ENCODE peak calls at places on chromosome X, in ten cellular contexts. T is fibroblast of pulmonary artery, M is cardiac fibroblast, C is skeletal muscle cell, X is lower lobe of right lung, K is AG09309, H is A549, O is ovary, S is epithelial cell of esophagus, L is SK-N-SH. J is an unnamed sample.

GRCh38 chrX:136147320-136147901 is at the start of gene FHL1:
- DNase-seq in T (peak; percentile 21), M (peak; percentile 39), C (no peak), X (peak; percentile 68), K (no peak), H (no peak), O (peak; percentile 76), S (peak; percentile 41), L (peak; percentile 90), J (peak; percentile 69)

GRCh38 chrX:154596290-154596929 is 11.5 kb downstream of the CTAG1A start:
- DNase-seq in T (peak; percentile 31), M (peak; percentile 60), C (no peak), X (no peak), K (peak; percentile 84), H (no peak), O (no peak), S (peak; percentile 87), L (no peak), J (peak; percentile 86)

GRCh38 chrX:153456161-153456560 is 10.3 kb upstream of the TREX2 start:
- DNase-seq in T (no peak), M (no peak), C (no peak), X (no peak), K (no peak), H (no peak), O (no peak), S (no peak), L (no peak), J (no peak)

GRCh38 chrX:11380187-11380586 is 87.0 kb downstream of the AMELX start:
- DNase-seq in T (peak; percentile 38), M (peak; percentile 25), C (no peak), X (no peak), K (no peak), H (no peak), O (no peak), S (peak; percentile 23), L (no peak), J (no peak)

GRCh38 chrX:128754130-128754529 is 701.9 kb upstream of the ACTRT1 start:
- DNase-seq in T (no peak), M (no peak), C (no peak), X (no peak), K (no peak), H (peak; percentile 64), O (no peak), S (no peak), L (no peak), J (no peak)

GRCh38 chrX:144896323-144896722 is 351.0 kb upstream of the SPANXN1 start:
- DNase-seq in T (no peak), M (no peak), C (no peak), X (no peak), K (no peak), H (no peak), O (no peak), S (peak; percentile 0), L (peak; percentile 2), J (no peak)

GRCh38 chrX:24661292-24661691 is 14.1 kb upstream of the PCYT1B start:
- DNase-seq in T (no peak), M (no peak), C (no peak), X (no peak), K (no peak), H (no peak), O (no peak), S (no peak), L (no peak), J (no peak)

GRCh38 chrX:13599491-13599890 is 30.1 kb downstream of the EGFL6 start:
- DNase-seq in T (peak; percentile 16), M (peak; percentile 13), C (no peak), X (no peak), K (no peak), H (no peak), O (no peak), S (peak; percentile 26), L (no peak), J (no peak)

GRCh38 chrX:73922856-73923429 is 359.9 kb downstream of the CHIC1 start:
- DNase-seq in T (peak; percentile 37), M (peak; percentile 20), C (no peak), X (no peak), K (no peak), H (no peak), O (no peak), S (peak; percentile 52), L (no peak), J (no peak)

GRCh38 chrX:2488621-2489285 is 12.0 kb downstream of the DHRSX start:
- DNase-seq in T (no peak), M (no peak), C (no peak), X (no peak), K (no peak), H (no peak), O (no peak), S (no peak), L (no peak), J (peak; percentile 29)

GRCh38 chrX:134545524-134545923 is 85.6 kb downstream of the HPRT1 start:
- DNase-seq in T (no peak), M (no peak), C (no peak), X (no peak), K (no peak), H (no peak), O (no peak), S (no peak), L (no peak), J (peak; percentile 60)

GRCh38 chrX:134544614-134545255 is 84.8 kb downstream of the HPRT1 start:
- DNase-seq in T (no peak), M (no peak), C (no peak), X (no peak), K (no peak), H (no peak), O (peak; percentile 51), S (no peak), L (peak; percentile 49), J (peak; percentile 76)

GRCh38 chrX:134543201-134543797 is 83.3 kb downstream of the HPRT1 start:
- DNase-seq in T (no peak), M (no peak), C (no peak), X (no peak), K (no peak), H (no peak), O (no peak), S (no peak), L (no peak), J (no peak)

GRCh38 chrX:134542485-134542884 is 82.5 kb downstream of the HPRT1 start:
- DNase-seq in T (peak; percentile 81), M (peak; percentile 88), C (peak; percentile 71), X (no peak), K (no peak), H (peak; percentile 53), O (peak; percentile 66), S (peak; percentile 76), L (no peak), J (peak; percentile 63)

DNA sequence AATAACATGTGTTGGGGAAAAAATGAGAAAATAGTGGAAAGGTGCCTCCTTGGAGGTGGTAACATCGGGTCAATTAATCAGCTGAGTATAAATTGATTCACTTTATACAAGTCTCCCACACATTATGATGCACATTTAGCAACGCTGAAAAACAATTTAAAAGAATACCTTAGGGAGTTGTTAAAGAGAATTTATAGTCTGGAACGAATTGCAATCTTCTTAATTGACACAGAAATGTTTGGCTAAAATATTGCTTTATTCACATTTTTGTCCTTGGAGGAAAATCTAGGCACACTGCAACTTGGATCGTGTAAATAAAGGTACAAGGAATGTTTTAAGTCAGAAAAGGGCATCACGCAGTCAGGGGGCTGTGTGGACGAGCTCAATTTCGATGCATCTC is 84.2 kb downstream of the HPRT1 start:
- DNase-seq in T (no peak), M (no peak), C (no peak), X (no peak), K (no peak), H (no peak), O (no peak), S (no peak), L (no peak), J (no peak)
- H3K4me3 ChIP-seq in T (no peak overlapping the region), M (no peak overlapping the region), C (peak overlapping the region; percentile 11), X (no peak overlapping the region), K (no peak overlapping the region), H (no peak overlapping the region), O (peak overlapping the region; percentile 23), S (no peak overlapping the region), L (peak overlapping the region; percentile 15), J (peak overlapping the region; percentile 49)

DNA sequence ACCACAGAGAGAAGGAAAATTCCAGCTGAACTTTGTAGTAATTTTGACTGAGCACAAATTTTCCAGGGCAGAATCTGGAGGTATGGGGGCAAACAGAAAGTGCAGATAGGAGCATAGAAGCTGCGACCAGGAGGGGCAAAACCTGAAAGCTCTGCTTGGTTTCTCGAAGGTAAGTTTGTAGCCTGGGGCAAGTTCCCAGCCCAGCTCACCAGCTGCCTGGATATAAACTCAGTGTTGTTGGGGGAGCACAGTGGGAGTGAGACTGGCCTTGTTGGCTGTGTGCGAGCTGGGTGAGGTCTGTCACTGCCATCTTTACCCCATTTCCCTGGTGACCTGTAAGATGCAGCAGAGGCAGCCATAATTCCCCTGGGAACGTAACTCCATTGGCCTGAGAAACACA is 213.5 kb upstream of the POF1B start:
- DNase-seq in T (no peak), M (no peak), C (no peak), X (no peak), K (no peak), H (no peak), O (no peak), S (no peak), L (no peak), J (no peak)
- H3K4me3 ChIP-seq in T (no peak overlapping the region), M (no peak overlapping the region), C (no peak overlapping the region), X (no peak overlapping the region), K (no peak overlapping the region), H (no peak overlapping the region), O (no peak overlapping the region), S (no peak overlapping the region), L (no peak overlapping the region), J (no peak overlapping the region)

DNA sequence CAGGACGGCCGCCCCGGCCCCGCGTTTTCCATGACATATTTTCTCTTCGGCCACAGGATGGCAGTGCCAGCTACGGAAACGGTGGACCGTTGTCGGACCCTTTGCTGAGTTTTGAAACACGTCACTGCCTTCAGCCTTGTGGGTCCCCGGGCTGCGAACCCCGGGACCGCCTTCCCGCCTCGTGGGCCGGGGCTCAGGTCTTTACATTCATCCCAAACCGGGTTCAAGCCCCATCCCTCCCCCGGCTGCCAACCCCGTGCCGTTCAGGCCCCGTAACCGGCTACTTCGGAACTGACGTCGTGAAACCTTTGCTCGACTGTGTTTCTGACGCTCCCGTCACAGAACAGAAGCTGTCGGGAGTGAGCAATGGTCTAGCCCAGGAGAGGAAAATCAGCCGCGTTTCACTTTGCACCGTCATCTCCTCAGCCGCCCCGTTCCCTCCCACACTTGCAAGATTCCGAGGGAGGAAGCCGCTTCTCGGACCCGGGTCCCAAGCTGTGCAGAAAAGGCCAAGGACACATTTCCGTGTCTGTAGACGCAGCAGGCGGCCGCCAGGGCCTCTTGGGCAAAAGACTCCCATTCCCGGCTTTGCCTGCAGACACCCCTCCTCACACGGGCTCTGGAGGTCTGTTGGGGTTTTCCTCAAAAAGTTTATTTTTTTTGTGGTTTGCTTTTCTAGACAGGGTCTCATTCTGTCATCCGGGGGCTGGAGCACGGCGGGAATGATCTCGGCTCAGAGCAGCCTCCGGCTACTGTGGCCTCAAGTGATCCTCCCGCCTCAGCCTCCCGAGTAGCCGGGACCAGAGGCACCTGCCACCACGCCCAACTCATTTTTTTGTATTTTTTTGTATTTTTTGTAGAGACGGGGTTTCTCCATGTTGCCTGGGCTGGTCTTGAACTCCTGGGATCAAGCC is 41.4 kb upstream of the PPP2R3B start:
- DNase-seq in T (peak; percentile 17), M (no peak), C (no peak), X (peak; percentile 41), K (no peak), H (peak; percentile 74), O (no peak), S (no peak), L (peak; percentile 54), J (peak; percentile 88)
- H3K4me3 ChIP-seq in T (peak overlapping the region; percentile 28), M (no peak overlapping the region), C (peak overlapping the region; percentile 38), X (no peak overlapping the region), K (no peak overlapping the region), H (peak overlapping the region; percentile 32), O (no peak overlapping the region), S (no peak overlapping the region), L (no peak overlapping the region), J (peak overlapping the region; percentile 75)

GRCh38 chrX:40748977-40749376 is 13.6 kb upstream of the MED14 start:
- DNase-seq in T (no peak), M (no peak), C (no peak), X (no peak), K (no peak), H (no peak), O (no peak), S (no peak), L (no peak), J (no peak)
- H3K4me3 ChIP-seq in T (no peak overlapping the region), M (no peak overlapping the region), C (no peak overlapping the region), X (no peak overlapping the region), K (no peak overlapping the region), H (no peak overlapping the region), O (no peak overlapping the region), S (no peak overlapping the region), L (no peak overlapping the region), J (no peak overlapping the region)